ENCODE peak calls at places on chromosome 1, in four cellular contexts. F is K562, N is WTC11, K is HepG2. S is an unnamed sample.
A peak's percentile ranks its signal among the peaks of the same experiment; 100 is the strongest.

GRCh38 chr1:10771789-10772188 is 24.7 kb downstream of the CASZ1 start:
- DNase-seq in N (no peak), K (no peak), F (no peak), S (no peak)

GRCh38 chr1:206480211-206480610 is 9.9 kb downstream of the IKBKE start:
- DNase-seq in K (no peak), F (no peak), N (no peak), S (no peak)

GRCh38 chr1:197235355-197235754 is 32.7 kb upstream of the CRB1 start:
- DNase-seq in N (no peak), F (no peak), K (no peak), S (no peak)

GRCh38 chr1:168709407-168709891 is 19.6 kb downstream of the DPT start:
- DNase-seq in N (no peak), F (no peak), K (no peak), S (no peak)

GRCh38 chr1:234732260-234732659 is 122.3 kb upstream of the IRF2BP2 start:
- DNase-seq in N (no peak), F (no peak), K (no peak), S (no peak)

GRCh38 chr1:89990976-89991831 is 3.7 kb upstream of the ZNF326 start:
- DNase-seq in K (no peak), N (no peak), F (no peak), S (no peak)

GRCh38 chr1:100100202-100100601 is 32.5 kb downstream of the SASS6 start:
- DNase-seq in K (no peak), N (no peak), F (no peak), S (no peak)

GRCh38 chr1:184424171-184424570 is 37.3 kb downstream of the C1orf21 start:
- DNase-seq in F (no peak), N (no peak), K (no peak), S (no peak)

GRCh38 chr1:118317836-118318614 is 133.0 kb upstream of the SPAG17 start:
- DNase-seq in N (no peak), F (no peak), K (no peak), S (no peak)
- TF ChIP-seq ELF4 in N (no peak), F (no peak), K (no peak), S (no peak)

GRCh38 chr1:207909687-207910086 is 1.2 kb downstream of the CD34 start:
- DNase-seq in N (no peak), K (no peak), F (no peak), S (no peak)

GRCh38 chr1:207911983-207912760 is 1.2 kb upstream of the CD34 start:
- DNase-seq in F (no peak), N (no peak), K (no peak), S (no peak)

GRCh38 chr1:207910678-207911354 is at the start of gene CD34:
- DNase-seq in N (peak; percentile 55), K (no peak), F (no peak), S (peak; percentile 62)

GRCh38 chr1:207904377-207904902 is 6.5 kb downstream of the CD34 start:
- DNase-seq in K (no peak), F (no peak), N (no peak), S (no peak)

DNA sequence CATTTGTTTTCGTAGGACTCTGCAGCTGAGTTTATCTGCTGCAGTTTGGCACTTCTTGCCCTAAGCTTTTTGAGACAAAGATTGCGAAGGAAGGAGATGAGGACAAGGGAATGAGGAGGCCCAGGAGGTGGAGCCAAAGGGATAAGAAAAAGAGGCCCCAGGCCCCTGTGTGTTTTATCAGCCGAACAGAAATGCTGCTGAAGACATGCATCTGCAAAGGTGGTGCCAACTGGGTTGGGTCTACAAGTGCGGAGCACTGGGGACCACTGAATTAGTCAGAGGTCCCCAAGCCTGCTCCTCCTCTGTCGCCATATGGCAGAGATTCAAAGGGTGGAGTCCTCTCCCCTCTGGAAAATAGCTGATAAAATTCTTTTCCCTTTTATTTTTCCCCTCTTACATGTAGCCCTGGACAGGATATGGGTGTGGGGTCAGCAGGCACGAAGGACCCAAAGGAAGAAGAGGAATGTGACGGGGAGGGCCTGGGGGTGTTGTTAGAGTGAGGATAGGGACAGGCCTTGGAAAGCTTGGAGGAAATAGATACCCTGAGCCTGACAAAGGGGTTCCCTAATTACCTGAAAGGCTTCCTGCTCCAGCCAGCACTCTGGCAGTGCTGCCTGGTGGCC is 2.7 kb downstream of the CD34 start:
- DNase-seq in F (no peak), K (no peak), N (no peak), S (no peak)
- TF ChIP-seq ELF4 in F (no peak), K (no peak), N (no peak), S (no peak)

GRCh38 chr1:244010191-244010590 is 40.9 kb upstream of the ZBTB18 start:
- DNase-seq in F (no peak), N (peak; percentile 49), K (no peak), S (peak; percentile 31)

GRCh38 chr1:244011796-244012195 is 39.3 kb upstream of the ZBTB18 start:
- DNase-seq in F (no peak), K (no peak), N (no peak), S (no peak)

GRCh38 chr1:244010599-244011211 is 40.4 kb upstream of the ZBTB18 start:
- DNase-seq in F (no peak), K (no peak), N (no peak), S (no peak)

GRCh38 chr1:244012232-244012631 is 38.9 kb upstream of the ZBTB18 start:
- DNase-seq in K (no peak), N (no peak), F (no peak), S (no peak)

DNA sequence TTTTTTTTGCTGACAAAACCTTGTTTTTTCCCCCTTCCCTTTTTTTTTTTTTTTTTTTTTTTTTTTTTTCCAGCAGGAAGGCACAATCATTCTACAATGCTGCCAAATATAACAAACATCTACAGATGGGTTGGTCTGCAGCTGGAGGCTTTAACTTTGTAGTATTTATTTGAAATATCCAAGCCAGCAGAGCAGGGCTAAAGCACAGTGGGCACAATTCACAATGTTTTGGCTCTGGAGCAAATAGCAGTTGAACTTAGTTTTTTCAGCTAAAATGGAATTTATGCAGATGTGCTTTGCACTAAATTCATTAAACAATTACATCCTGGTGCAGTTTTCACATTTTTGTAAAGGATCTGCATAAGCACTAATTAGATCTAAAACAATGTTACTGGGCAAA is 39.8 kb upstream of the ZBTB18 start:
- DNase-seq in N (no peak), F (no peak), K (no peak), S (no peak)
- TF ChIP-seq ELF4 in N (no peak), F (no peak), K (no peak), S (no peak)

GRCh38 chr1:5886541-5887435 is 105.4 kb downstream of the NPHP4 start:
- DNase-seq in F (no peak), N (no peak), K (no peak), S (no peak)
- TF ChIP-seq ELF4 in F (no peak), N (no peak), K (no peak), S (no peak)